ENCODE peak calls at places on chromosomes 7 and 10, in six cellular contexts. L is HL-60, I is PC-9, S is NCI-H2081, R is ELR, G is skeletal muscle cell. T is an unnamed sample.

GRCh38 chr7:134374291-134374690 is 57.6 kb upstream of the SLC35B4 start:
- DNase-seq in L (no peak), I (no peak), S (no peak), R (no peak), G (no peak), T (no peak)

GRCh38 chr10:112815238-112816032 is 134.6 kb upstream of the TCF7L2 start:
- DNase-seq in L (no peak), I (peak), S (no peak), R (peak), G (peak), T (peak)

GRCh38 chr10:27742926-27743735 is 2.5 kb downstream of the MKX start:
- DNase-seq in L (no peak), I (no peak), S (peak), R (peak), G (no peak), T (peak)

GRCh38 chr10:91229683-91230082 is 9.2 kb downstream of the PCGF5 start:
- DNase-seq in L (no peak), I (no peak), S (no peak), R (no peak), G (no peak), T (no peak)

GRCh38 chr7:137943132-137943551 is 58.7 kb downstream of the CREB3L2 start:
- DNase-seq in L (no peak), I (no peak), S (no peak), R (no peak), G (peak), T (peak)

GRCh38 chr10:110530131-110530831 is 32.6 kb downstream of the DUSP5 start:
- DNase-seq in L (no peak), I (peak), S (no peak), R (peak), G (no peak), T (peak)

GRCh38 chr7:49781996-49782395 is 8.6 kb downstream of the VWC2 start:
- DNase-seq in L (no peak), I (no peak), S (no peak), R (no peak), G (no peak), T (no peak)

GRCh38 chr7:96427143-96427542 is 105.2 kb upstream of the SLC25A13 start:
- DNase-seq in L (no peak), I (no peak), S (no peak), R (no peak), G (no peak), T (no peak)

GRCh38 chr10:97659589-97659988 is 19.1 kb downstream of the PI4K2A start:
- DNase-seq in L (no peak), I (no peak), S (no peak), R (peak), G (no peak), T (no peak)

GRCh38 chr10:32232378-32232777 is 114.6 kb downstream of the EPC1 start:
- DNase-seq in L (no peak), I (no peak), S (no peak), R (no peak), G (no peak), T (peak)

GRCh38 chr10:5927306-5927705 is 37.3 kb downstream of the FBH1 start:
- DNase-seq in L (no peak), I (no peak), S (no peak), R (peak), G (no peak), T (no peak)

GRCh38 chr10:109166935-109167334 is 756.4 kb downstream of the XPNPEP1 start:
- DNase-seq in L (no peak), I (no peak), S (no peak), R (peak), G (no peak), T (no peak)

GRCh38 chr10:24989867-24990266 is 26.1 kb downstream of the ENKUR start:
- DNase-seq in L (no peak), I (no peak), S (no peak), R (peak), G (no peak), T (no peak)

GRCh38 chr7:24576171-24577052 is 3.2 kb downstream of the PALS2 start:
- DNase-seq in L (peak), I (peak), S (peak), R (peak), G (no peak), T (peak)

GRCh38 chr7:128115326-128115820 is 84.1 kb upstream of the LRRC4 start:
- DNase-seq in L (no peak), I (no peak), S (no peak), R (peak), G (no peak), T (peak)

GRCh38 chr10:78173360-78174020 is 139.8 kb downstream of the RPS24 start:
- DNase-seq in L (no peak), I (no peak), S (no peak), R (no peak), G (no peak), T (no peak)

GRCh38 chr10:8074881-8075280 is 20.4 kb downstream of the GATA3 start:
- DNase-seq in L (no peak), I (no peak), S (no peak), R (no peak), G (no peak), T (no peak)

GRCh38 chr7:29194594-29195417 is at the start of gene CHN2:
- DNase-seq in L (peak), I (no peak), S (peak), R (peak), G (no peak), T (peak)

GRCh38 chr7:51455948-51456347 is 139.3 kb upstream of the COBL start:
- DNase-seq in L (no peak), I (no peak), S (peak), R (no peak), G (no peak), T (no peak)

GRCh38 chr7:105020926-105021325 is 6.9 kb downstream of the KMT2E start:
- DNase-seq in L (no peak), I (no peak), S (no peak), R (peak), G (no peak), T (no peak)

GRCh38 chr7:79454325-79454960 is 976 bp upstream of the MAGI2 start:
- DNase-seq in L (no peak), I (no peak), S (no peak), R (peak), G (no peak), T (peak)

GRCh38 chr7:69820479-69821192 is 222.4 kb downstream of the AUTS2 start:
- DNase-seq in L (no peak), I (no peak), S (no peak), R (no peak), G (no peak), T (no peak)

T was measured in ELF-1.